ENCODE peak calls at places on chromosomes 7 and 10, in ten cellular contexts. M is mesothelial cell of epicardium, Q is AG09319, V is esophagus squamous epithelium, X is fibroblast of pulmonary artery, D is bronchial epithelial cell, O is esophagus muscularis mucosa, K is choroid plexus epithelial cell, A is Caco-2, Y is GM12865. H is an unnamed sample.

GRCh38 chr7:116150588-116150987 is 59.8 kb upstream of the TES start:
- DNase-seq in M (no peak), Q (no peak), V (no peak), X (no peak), D (peak), O (no peak), K (peak), A (no peak), Y (peak), H (peak)

GRCh38 chr10:44424953-44425352 is 40.1 kb upstream of the CXCL12 start:
- DNase-seq in M (no peak), Q (no peak), V (no peak), X (no peak), D (no peak), O (no peak), K (no peak), A (no peak), Y (no peak), H (no peak)

GRCh38 chr7:36514289-36515243 is 124.9 kb downstream of the ANLN start:
- DNase-seq in M (no peak), Q (no peak), V (no peak), X (no peak), D (no peak), O (no peak), K (no peak), A (no peak), Y (no peak), H (no peak)

GRCh38 chr7:148701414-148701813 is 2.7 kb downstream of the CUL1 start:
- DNase-seq in M (no peak), Q (no peak), V (no peak), X (peak), D (no peak), O (no peak), K (peak), A (no peak), Y (no peak), H (no peak)

GRCh38 chr7:33156441-33156840 is 27.1 kb downstream of the BBS9 start:
- DNase-seq in M (no peak), Q (no peak), V (no peak), X (no peak), D (no peak), O (no peak), K (no peak), A (no peak), Y (no peak), H (no peak)

GRCh38 chr7:69622014-69622818 is 23.9 kb downstream of the AUTS2 start:
- DNase-seq in M (no peak), Q (no peak), V (no peak), X (no peak), D (no peak), O (no peak), K (no peak), A (no peak), Y (no peak), H (no peak)

GRCh38 chr10:19772958-19773357 is 43.3 kb upstream of the PLXDC2 start:
- DNase-seq in M (no peak), Q (no peak), V (no peak), X (no peak), D (peak), O (no peak), K (peak), A (no peak), Y (no peak), H (no peak)

GRCh38 chr10:129951251-129951808 is 12.7 kb downstream of the EBF3 start:
- DNase-seq in M (no peak), Q (no peak), V (no peak), X (peak), D (no peak), O (no peak), K (no peak), A (no peak), Y (no peak), H (no peak)

GRCh38 chr10:105549731-105550130 is 908.6 kb downstream of the SORCS3 start:
- DNase-seq in M (no peak), Q (no peak), V (no peak), X (no peak), D (no peak), O (no peak), K (no peak), A (no peak), Y (no peak), H (no peak)

GRCh38 chr10:58511765-58512469 is 755 bp upstream of the BICC1 start:
- DNase-seq in M (peak), Q (no peak), V (no peak), X (peak), D (no peak), O (no peak), K (no peak), A (peak), Y (no peak), H (no peak)

GRCh38 chr10:62079885-62080559 is 178.5 kb downstream of the ARID5B start:
- DNase-seq in M (no peak), Q (no peak), V (no peak), X (no peak), D (no peak), O (no peak), K (no peak), A (no peak), Y (peak), H (peak)

GRCh38 chr10:5951167-5951711 is 26.1 kb downstream of the IL15RA start:
- DNase-seq in M (no peak), Q (no peak), V (no peak), X (peak), D (peak), O (no peak), K (no peak), A (peak), Y (no peak), H (no peak)

GRCh38 chr7:140060788-140061606 is 1.8 kb downstream of the PARP12 start:
- DNase-seq in M (no peak), Q (no peak), V (no peak), X (peak), D (no peak), O (no peak), K (peak), A (no peak), Y (no peak), H (no peak)

GRCh38 chr7:120825152-120825551 is 32.8 kb downstream of the TSPAN12 start:
- DNase-seq in M (no peak), Q (no peak), V (no peak), X (no peak), D (no peak), O (no peak), K (no peak), A (no peak), Y (no peak), H (no peak)

GRCh38 chr10:14476641-14477407 is 146.1 kb upstream of the FRMD4A start:
- DNase-seq in M (no peak), Q (no peak), V (no peak), X (peak), D (peak), O (no peak), K (peak), A (no peak), Y (no peak), H (no peak)

GRCh38 chr10:4568086-4568485 is 257.9 kb upstream of the AKR1E2 start:
- DNase-seq in M (no peak), Q (no peak), V (no peak), X (no peak), D (no peak), O (no peak), K (no peak), A (no peak), Y (no peak), H (no peak)

GRCh38 chr10:114083040-114083439 is 39.4 kb downstream of the ADRB1 start:
- DNase-seq in M (no peak), Q (no peak), V (no peak), X (no peak), D (no peak), O (no peak), K (no peak), A (no peak), Y (no peak), H (no peak)

DNA sequence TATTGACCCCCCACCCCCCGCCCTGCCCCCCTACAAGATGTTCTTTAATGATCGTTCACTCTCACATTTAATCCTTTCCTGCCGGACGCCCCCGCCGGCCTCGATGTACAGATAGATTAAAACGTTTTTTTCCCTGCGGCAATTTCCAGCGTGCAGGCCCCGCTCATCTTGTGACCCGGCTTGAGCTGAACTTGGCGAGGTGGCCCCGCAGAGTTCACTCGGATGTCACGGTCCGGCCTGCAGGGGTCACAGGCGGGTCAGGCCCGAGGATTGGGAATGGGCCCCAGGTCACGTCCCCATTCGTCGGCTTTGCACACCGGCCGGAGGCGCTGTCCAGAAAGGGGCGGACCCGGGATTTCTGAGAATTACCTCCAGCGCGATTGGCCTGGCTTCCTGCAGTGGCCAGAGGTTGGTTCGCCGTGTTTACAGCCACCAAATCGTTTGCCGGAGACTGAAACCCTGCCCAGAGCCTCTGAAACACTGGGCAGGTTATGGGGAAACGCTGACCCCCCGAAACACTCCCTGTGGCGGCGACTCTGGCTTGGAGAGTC is 1.9 kb upstream of the CYP26A1 start:
- DNase-seq in M (no peak), Q (no peak), V (no peak), X (no peak), D (no peak), O (peak), K (no peak), A (peak), Y (no peak), H (peak)
- TF ChIP-seq CTCF in M (no peak), Q (no peak), V (no peak), X (no peak), D (no peak), O (no peak), K (peak), A (peak), Y (no peak), H (no peak)

GRCh38 chr7:66352071-66352470 is 146.9 kb downstream of the TPST1 start:
- DNase-seq in M (no peak), Q (no peak), V (no peak), X (peak), D (peak), O (no peak), K (peak), A (no peak), Y (no peak), H (peak)
- TF ChIP-seq CTCF in M (no peak), Q (peak), V (peak), X (peak), D (no peak), O (no peak), K (peak), A (no peak), Y (no peak), H (no peak)

DNA sequence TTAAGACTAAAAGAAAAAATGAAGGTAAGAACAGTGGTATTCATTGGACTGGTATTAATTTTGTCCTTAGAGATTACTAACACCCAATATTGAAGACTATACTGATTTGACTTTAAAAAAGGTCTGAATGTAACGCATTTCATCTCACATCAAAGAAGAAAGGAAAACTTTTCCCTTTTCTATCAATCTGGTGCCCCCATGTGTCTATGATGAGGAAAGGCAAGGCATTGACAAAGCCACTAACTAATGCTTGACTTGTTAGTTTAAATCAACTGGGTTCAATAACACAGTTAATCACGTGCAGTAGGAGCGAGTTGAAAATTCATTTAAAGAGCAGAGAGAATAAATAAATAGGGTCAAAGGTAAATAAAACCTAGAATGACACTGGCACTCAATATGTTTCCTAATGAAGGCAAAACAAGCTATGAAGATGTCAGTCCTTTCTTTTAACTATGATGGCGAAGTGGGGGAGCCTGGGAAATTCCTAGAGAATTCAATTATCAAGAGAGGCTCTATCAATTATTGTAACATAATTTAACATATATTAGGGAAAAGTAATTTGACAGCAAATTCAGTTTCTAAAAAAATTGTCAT is 180.9 kb downstream of the ANK3 start:
- DNase-seq in M (no peak), Q (peak), V (no peak), X (peak), D (peak), O (no peak), K (peak), A (peak), Y (peak), H (peak)
- TF ChIP-seq CTCF in M (peak), Q (peak), V (peak), X (peak), D (peak), O (peak), K (peak), A (peak), Y (peak), H (peak)

GRCh38 chr10:28343987-28344895 is 41.4 kb upstream of the MPP7 start:
- DNase-seq in M (no peak), Q (no peak), V (no peak), X (no peak), D (no peak), O (peak), K (no peak), A (no peak), Y (no peak), H (no peak)

GRCh38 chr10:28343252-28343651 is 40.4 kb upstream of the MPP7 start:
- DNase-seq in M (no peak), Q (no peak), V (no peak), X (no peak), D (no peak), O (no peak), K (no peak), A (no peak), Y (no peak), H (no peak)
- TF ChIP-seq CTCF in M (no peak), Q (no peak), V (no peak), X (no peak), D (no peak), O (no peak), K (no peak), A (no peak), Y (no peak), H (no peak)